ENCODE peak calls at places on chromosomes 12 and 14, in nine cellular contexts. K is psoas muscle; V is aorta; A is testis; D is H1; C is CD4-positive, alpha-beta memory T cell; G is thoracic aorta; M is heart left ventricle; I is keratinocyte. B is an unnamed sample. For H3K4me1, the result is how much of the 10 kb centered on the place peaks cover.

GRCh38 chr14:23431486-23431885 is 4.0 kb downstream of the MYH7 start:
- DNase-seq in K (no peak), V (peak), A (no peak), D (no peak), C (no peak), G (no peak), M (no peak), I (no peak), B (no peak)

GRCh38 chr12:2376855-2377657 is 324.3 kb downstream of the CACNA1C start:
- DNase-seq in K (no peak), V (no peak), A (no peak), D (peak), C (no peak), G (no peak), M (no peak), I (no peak), B (no peak)

GRCh38 chr14:101090976-101091375 is 187.5 kb upstream of the RTL1 start:
- DNase-seq in K (no peak), V (no peak), A (no peak), D (no peak), C (no peak), G (no peak), M (no peak), I (no peak), B (no peak)

GRCh38 chr14:92693998-92694780 is 54.2 kb downstream of the LGMN start:
- DNase-seq in K (no peak), V (no peak), A (no peak), D (no peak), C (no peak), G (no peak), M (no peak), I (no peak), B (no peak)

GRCh38 chr12:110028323-110028722 is 20.0 kb downstream of the C12orf76 start:
- DNase-seq in K (no peak), V (no peak), A (no peak), D (no peak), C (no peak), G (no peak), M (no peak), I (no peak), B (no peak)

GRCh38 chr12:55704824-55705780 is 2.6 kb downstream of the ITGA7 start:
- DNase-seq in K (peak), V (peak), A (no peak), D (no peak), C (no peak), G (no peak), M (peak), I (no peak), B (no peak)

GRCh38 chr12:2795291-2796186 is 769 bp downstream of the FKBP4 start:
- DNase-seq in K (peak), V (peak), A (peak), D (no peak), C (peak), G (no peak), M (peak), I (no peak), B (peak)

GRCh38 chr14:64201931-64202330 is 92.2 kb downstream of the ESR2 start:
- DNase-seq in K (no peak), V (no peak), A (no peak), D (no peak), C (no peak), G (no peak), M (no peak), I (no peak), B (no peak)

GRCh38 chr12:122350444-122350843 is 72.0 kb downstream of the CLIP1 start:
- DNase-seq in K (peak), V (peak), A (no peak), D (no peak), C (no peak), G (peak), M (peak), I (no peak), B (no peak)

GRCh38 chr12:97093187-97093683 is 186.2 kb downstream of the NEDD1 start:
- DNase-seq in K (no peak), V (no peak), A (no peak), D (no peak), C (no peak), G (no peak), M (no peak), I (no peak), B (no peak)

GRCh38 chr14:101007004-101007614 is 103.6 kb upstream of the RTL1 start:
- DNase-seq in K (no peak), V (peak), A (no peak), D (no peak), C (no peak), G (no peak), M (no peak), I (no peak), B (no peak)

GRCh38 chr12:4855121-4855924 is 54.4 kb upstream of the KCNA1 start:
- DNase-seq in K (peak), V (no peak), A (peak), D (peak), C (peak), G (peak), M (peak), I (peak), B (peak)

GRCh38 chr14:70971588-70971987 is 64.3 kb downstream of the PCNX1 start:
- DNase-seq in K (no peak), V (no peak), A (no peak), D (no peak), C (no peak), G (no peak), M (no peak), I (no peak), B (no peak)

GRCh38 chr12:2667716-2668440 is 126.9 kb upstream of the FKBP4 start:
- DNase-seq in K (no peak), V (peak), A (no peak), D (no peak), C (no peak), G (no peak), M (no peak), I (no peak), B (no peak)

GRCh38 chr14:34985740-34986139 is 2.9 kb downstream of the SRP54 start:
- DNase-seq in K (no peak), V (no peak), A (no peak), D (no peak), C (no peak), G (no peak), M (no peak), I (no peak), B (no peak)

GRCh38 chr14:72457641-72458040 is 436.3 kb downstream of the DPF3 start:
- DNase-seq in K (no peak), V (no peak), A (no peak), D (no peak), C (no peak), G (no peak), M (no peak), I (no peak), B (no peak)

GRCh38 chr14:91321131-91321530 is 76.6 kb upstream of the GPR68 start:
- DNase-seq in K (no peak), V (no peak), A (no peak), D (no peak), C (no peak), G (no peak), M (no peak), I (no peak), B (no peak)

GRCh38 chr12:47942327-47943230 is 20.8 kb upstream of the TMEM106C start:
- DNase-seq in K (no peak), V (no peak), A (no peak), D (peak), C (peak), G (no peak), M (no peak), I (no peak), B (peak)

GRCh38 chr14:31124197-31124596 is 83.4 kb downstream of the HECTD1 start:
- DNase-seq in K (no peak), V (no peak), A (no peak), D (no peak), C (peak), G (no peak), M (no peak), I (no peak), B (peak)

GRCh38 chr14:54867011-54867410 is 35.6 kb downstream of the GCH1 start:
- DNase-seq in K (no peak), V (no peak), A (no peak), D (no peak), C (no peak), G (no peak), M (no peak), I (no peak), B (no peak)

GRCh38 chr14:20195911-20196310 is 5.2 kb downstream of the OR11G2 start:
- DNase-seq in K (no peak), V (no peak), A (no peak), D (no peak), C (no peak), G (no peak), M (no peak), I (no peak), B (no peak)

GRCh38 chr14:24213866-24214652 is 771 bp upstream of the CHMP4A start:
- DNase-seq in K (no peak), V (no peak), A (no peak), D (no peak), C (no peak), G (no peak), M (no peak), I (no peak), B (no peak)

GRCh38 chr14:100374891-100375272 is 51.7 kb downstream of the SLC25A47 start:
- DNase-seq in K (no peak), V (peak), A (no peak), D (no peak), C (no peak), G (no peak), M (no peak), I (no peak), B (no peak)

GRCh38 chr14:94388027-94388895 is at the start of gene SERPINA1:
- DNase-seq in K (no peak), V (no peak), A (no peak), D (no peak), C (no peak), G (no peak), M (no peak), I (no peak), B (no peak)

GRCh38 chr14:64965356-64966000 is 6.7 kb downstream of the RAB15 start:
- DNase-seq in K (no peak), V (no peak), A (no peak), D (no peak), C (no peak), G (no peak), M (no peak), I (no peak), B (no peak)

GRCh38 chr12:47397664-47398281 is 308.1 kb downstream of the RPAP3 start:
- DNase-seq in K (no peak), V (no peak), A (peak), D (no peak), C (peak), G (no peak), M (no peak), I (peak), B (peak)

GRCh38 chr14:105888784-105889665 is 362.6 kb downstream of the TMEM121 start:
- DNase-seq in K (peak), V (peak), A (no peak), D (no peak), C (no peak), G (no peak), M (peak), I (no peak), B (no peak)

GRCh38 chr12:26555139-26555538 is 277.9 kb downstream of the ITPR2 start:
- DNase-seq in K (no peak), V (no peak), A (no peak), D (no peak), C (no peak), G (no peak), M (no peak), I (no peak), B (no peak)

GRCh38 chr12:51076235-51076930 is 7.0 kb downstream of the CSRNP2 start:
- DNase-seq in K (no peak), V (no peak), A (no peak), D (no peak), C (no peak), G (no peak), M (no peak), I (no peak), B (no peak)

GRCh38 chr14:75542585-75543091 is 20.4 kb downstream of the BATF start:
- DNase-seq in K (peak), V (peak), A (peak), D (no peak), C (peak), G (peak), M (peak), I (no peak), B (peak)

GRCh38 chr12:96501139-96501741 is 11.9 kb downstream of the CFAP54 start:
- DNase-seq in K (no peak), V (no peak), A (no peak), D (no peak), C (peak), G (no peak), M (peak), I (no peak), B (no peak)

GRCh38 chr12:52239767-52240166 is 6.7 kb downstream of the KRT7 start:
- DNase-seq in K (no peak), V (no peak), A (no peak), D (no peak), C (no peak), G (no peak), M (no peak), I (no peak), B (no peak)

GRCh38 chr12:47281667-47282171 is 202.0 kb upstream of the AMIGO2 start:
- DNase-seq in K (no peak), V (no peak), A (no peak), D (no peak), C (no peak), G (no peak), M (no peak), I (no peak), B (no peak)

GRCh38 chr12:52249041-52249461 is 16.0 kb downstream of the KRT7 start:
- DNase-seq in K (peak), V (peak), A (no peak), D (no peak), C (no peak), G (peak), M (no peak), I (no peak), B (no peak)

GRCh38 chr12:78120866-78121590 is 290.3 kb downstream of the NAV3 start:
- DNase-seq in K (no peak), V (no peak), A (peak), D (no peak), C (no peak), G (no peak), M (no peak), I (no peak), B (no peak)

GRCh38 chr12:109927622-109928021 is 27.5 kb downstream of the TCHP start:
- DNase-seq in K (peak), V (peak), A (no peak), D (no peak), C (peak), G (no peak), M (no peak), I (no peak), B (peak)

GRCh38 chr14:68972507-68973272 is 6.4 kb downstream of the ACTN1 start:
- DNase-seq in K (no peak), V (peak), A (no peak), D (no peak), C (no peak), G (no peak), M (no peak), I (no peak), B (no peak)

GRCh38 chr14:68970096-68970612 is 8.9 kb downstream of the ACTN1 start:
- DNase-seq in K (no peak), V (peak), A (no peak), D (no peak), C (peak), G (no peak), M (no peak), I (no peak), B (peak)

GRCh38 chr14:68971411-68972035 is 7.6 kb downstream of the ACTN1 start:
- DNase-seq in K (no peak), V (peak), A (no peak), D (no peak), C (no peak), G (no peak), M (no peak), I (no peak), B (no peak)

GRCh38 chr14:68969278-68969677 is 9.8 kb downstream of the ACTN1 start:
- DNase-seq in K (no peak), V (peak), A (no peak), D (no peak), C (no peak), G (no peak), M (no peak), I (no peak), B (no peak)

GRCh38 chr14:68970736-68971135 is 8.4 kb downstream of the ACTN1 start:
- DNase-seq in K (no peak), V (no peak), A (no peak), D (no peak), C (no peak), G (no peak), M (no peak), I (no peak), B (no peak)
- H3K4me1 ChIP-seq in K (under half), V (under half), A (under half), D (under half), C (half or more), G (half or more), M (half or more), I (half or more), B (half or more)

GRCh38 chr12:93178154-93178878 is 199.4 kb upstream of the NUDT4 start:
- DNase-seq in K (no peak), V (no peak), A (no peak), D (no peak), C (no peak), G (no peak), M (no peak), I (no peak), B (no peak)

GRCh38 chr12:93181396-93181965 is 196.2 kb upstream of the NUDT4 start:
- DNase-seq in K (no peak), V (no peak), A (no peak), D (no peak), C (no peak), G (no peak), M (no peak), I (no peak), B (no peak)

GRCh38 chr12:93179792-93180191 is 197.9 kb upstream of the NUDT4 start:
- DNase-seq in K (no peak), V (no peak), A (no peak), D (no peak), C (no peak), G (no peak), M (peak), I (no peak), B (no peak)

GRCh38 chr12:93177208-93178153 is 200.2 kb upstream of the NUDT4 start:
- DNase-seq in K (no peak), V (no peak), A (peak), D (no peak), C (no peak), G (no peak), M (no peak), I (no peak), B (no peak)

DNA sequence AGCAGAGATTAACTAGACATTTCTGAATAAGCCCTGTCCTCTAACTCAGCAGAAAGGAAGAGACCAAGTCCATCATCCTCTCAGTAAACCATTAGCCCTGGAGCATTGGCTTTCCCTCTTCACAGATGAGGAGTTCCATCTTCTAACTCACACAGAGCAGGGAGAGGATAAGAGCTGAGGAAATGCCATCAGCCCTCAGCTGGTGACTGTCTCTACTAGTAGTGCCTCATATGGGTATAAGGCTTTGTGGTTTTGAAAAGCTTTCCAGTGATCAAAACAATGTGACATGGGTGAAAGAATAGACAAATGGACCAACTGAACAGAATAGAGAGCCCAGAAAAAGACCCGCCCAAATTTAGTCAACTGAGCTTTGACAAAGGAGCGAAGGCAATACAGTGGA is 197.2 kb upstream of the NUDT4 start:
- DNase-seq in K (no peak), V (no peak), A (no peak), D (no peak), C (no peak), G (no peak), M (no peak), I (no peak), B (no peak)
- H3K4me1 ChIP-seq in K (under half), V (under half), A (under half), D (under half), C (under half), G (under half), M (half or more), I (under half), B (under half)

DNA sequence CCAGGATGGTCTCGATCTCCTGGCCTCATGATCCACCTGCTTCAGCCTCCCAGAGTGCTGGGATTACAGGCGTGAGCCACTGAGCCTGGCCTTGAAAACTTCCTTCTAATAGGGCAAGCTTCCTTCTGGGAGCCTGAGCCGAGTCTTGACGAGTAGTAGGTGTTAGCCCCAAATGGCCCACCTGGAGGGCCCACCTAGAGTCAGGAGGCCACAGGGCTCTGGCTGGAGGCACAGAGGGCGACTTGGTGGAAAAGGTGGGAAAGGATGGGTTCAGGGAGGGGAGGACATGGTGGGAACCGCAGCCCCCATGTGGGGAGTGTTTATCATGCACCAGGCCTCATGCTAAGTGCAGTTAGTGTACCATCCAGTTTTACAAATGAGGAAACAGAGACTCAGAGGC is 3.0 kb upstream of the LRP1-AS start:
- DNase-seq in K (no peak), V (no peak), A (no peak), D (no peak), C (no peak), G (no peak), M (no peak), I (no peak), B (no peak)
- H3K4me1 ChIP-seq in K (under half), V (under half), A (half or more), D (under half), C (under half), G (half or more), M (half or more), I (under half), B (under half)

GRCh38 chr12:124745891-124746570 is 117.6 kb downstream of the SCARB1 start:
- DNase-seq in K (peak), V (peak), A (peak), D (peak), C (no peak), G (peak), M (peak), I (no peak), B (no peak)
- H3K4me1 ChIP-seq in K (under half), V (under half), A (under half), D (under half), C (under half), G (under half), M (under half), I (under half), B (under half)

DNA sequence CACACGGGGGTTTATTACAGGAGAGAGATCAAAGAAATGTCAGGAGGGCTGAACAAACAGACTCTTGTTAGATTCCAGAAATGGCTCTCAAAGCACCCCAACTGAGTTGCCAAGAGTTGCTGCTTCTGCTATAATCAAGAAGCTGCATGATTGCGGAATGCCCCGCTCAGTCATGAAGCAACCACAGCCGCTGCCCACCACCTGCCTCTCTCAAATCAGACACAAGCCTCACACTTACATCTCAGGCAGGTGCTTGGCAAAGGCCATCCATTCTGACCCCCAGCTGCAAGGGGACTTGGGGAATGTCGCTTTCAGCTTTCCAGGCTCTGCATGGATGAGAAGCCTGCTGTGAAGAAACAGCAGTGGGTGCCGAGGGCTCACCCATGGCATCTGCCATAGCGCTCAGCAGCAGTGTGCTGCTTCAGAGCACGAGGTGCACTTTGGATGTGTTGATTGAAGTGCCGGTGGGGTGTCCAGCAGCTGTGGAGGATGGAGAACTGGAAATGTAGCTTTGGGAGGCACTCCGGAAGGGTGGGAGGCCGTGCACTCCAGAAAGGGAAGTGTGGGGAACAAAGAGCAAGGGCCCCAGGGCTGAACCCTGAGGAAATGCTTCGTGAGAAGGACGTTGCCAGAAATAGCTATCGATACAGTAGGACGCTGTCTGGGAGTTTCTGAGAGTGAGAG is 37.7 kb downstream of the LRRC74A start:
- DNase-seq in K (peak), V (no peak), A (peak), D (no peak), C (no peak), G (no peak), M (peak), I (no peak), B (no peak)
- H3K4me1 ChIP-seq in K (under half), V (under half), A (under half), D (under half), C (under half), G (under half), M (under half), I (under half), B (under half)